ENCODE peak calls at places on chromosomes 4 and X, in five cellular contexts. A is H9; N is CD8-positive, alpha-beta T cell; S is Peyer's patch; H is uterus. M is an unnamed sample. For H3K4me1, the result is how much of the 10 kb centered on the place peaks cover.

GRCh38 chr4:77002721-77003120 is 53.2 kb downstream of the SEPTIN11 start:
- DNase-seq in A (no peak), N (no peak), S (no peak), H (no peak), M (no peak)

GRCh38 chr4:101689220-101689619 is 101.3 kb upstream of the BANK1 start:
- DNase-seq in A (no peak), N (no peak), S (no peak), H (no peak), M (no peak)

GRCh38 chrX:136065044-136065671 is 79.9 kb downstream of the SLC9A6 start:
- DNase-seq in A (no peak), N (no peak), S (no peak), H (peak), M (no peak)

GRCh38 chrX:150506020-150506419 is 62.4 kb upstream of the MTM1 start:
- DNase-seq in A (no peak), N (no peak), S (no peak), H (no peak), M (no peak)

GRCh38 chrX:1491851-1492349 is 39.2 kb upstream of the ASMTL start:
- DNase-seq in A (peak), N (peak), S (no peak), H (no peak), M (no peak)

GRCh38 chr4:174119051-174119450 is 164.4 kb downstream of the FBXO8 start:
- DNase-seq in A (no peak), N (no peak), S (no peak), H (peak), M (no peak)

GRCh38 chr4:112860731-112861377 is 188.6 kb upstream of the ANK2 start:
- DNase-seq in A (no peak), N (no peak), S (no peak), H (no peak), M (no peak)

GRCh38 chrX:133649659-133650058 is 234.4 kb upstream of the GPC4 start:
- DNase-seq in A (peak), N (no peak), S (no peak), H (no peak), M (no peak)

GRCh38 chr4:70670332-70671014 is 4.2 kb upstream of the JCHAIN start:
- DNase-seq in A (no peak), N (no peak), S (no peak), H (no peak), M (no peak)

GRCh38 chr4:100591156-100591876 is 73.5 kb upstream of the EMCN start:
- DNase-seq in A (no peak), N (no peak), S (no peak), H (no peak), M (no peak)

GRCh38 chr4:161206528-161207080 is 957.2 kb downstream of the FSTL5 start:
- DNase-seq in A (no peak), N (no peak), S (no peak), H (no peak), M (no peak)

DNA sequence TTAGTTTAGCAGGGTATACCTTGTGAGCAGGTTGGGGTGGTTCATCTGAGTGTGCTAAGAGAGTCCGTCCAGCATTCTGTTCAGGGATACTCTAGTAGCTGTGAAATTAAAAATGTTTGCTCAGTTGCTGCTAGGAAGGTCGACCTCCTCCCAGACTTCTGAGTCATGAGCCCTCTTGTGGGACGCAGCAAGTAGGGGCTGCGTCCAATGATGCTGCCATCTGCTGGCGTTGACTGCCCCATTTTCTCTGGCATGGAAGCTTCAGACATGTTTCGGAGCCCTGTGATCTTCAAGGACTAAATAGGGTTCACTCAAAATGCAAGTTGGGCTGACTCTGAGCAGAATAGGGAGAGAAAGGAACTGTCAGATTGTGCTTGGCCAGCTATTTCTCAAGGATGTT is 201.0 kb upstream of the ARSJ start:
- DNase-seq in A (peak), N (peak), S (no peak), H (peak), M (no peak)
- TF ChIP-seq CTCF in A (peak), N (no peak), S (no peak), H (peak), M (peak)

DNA sequence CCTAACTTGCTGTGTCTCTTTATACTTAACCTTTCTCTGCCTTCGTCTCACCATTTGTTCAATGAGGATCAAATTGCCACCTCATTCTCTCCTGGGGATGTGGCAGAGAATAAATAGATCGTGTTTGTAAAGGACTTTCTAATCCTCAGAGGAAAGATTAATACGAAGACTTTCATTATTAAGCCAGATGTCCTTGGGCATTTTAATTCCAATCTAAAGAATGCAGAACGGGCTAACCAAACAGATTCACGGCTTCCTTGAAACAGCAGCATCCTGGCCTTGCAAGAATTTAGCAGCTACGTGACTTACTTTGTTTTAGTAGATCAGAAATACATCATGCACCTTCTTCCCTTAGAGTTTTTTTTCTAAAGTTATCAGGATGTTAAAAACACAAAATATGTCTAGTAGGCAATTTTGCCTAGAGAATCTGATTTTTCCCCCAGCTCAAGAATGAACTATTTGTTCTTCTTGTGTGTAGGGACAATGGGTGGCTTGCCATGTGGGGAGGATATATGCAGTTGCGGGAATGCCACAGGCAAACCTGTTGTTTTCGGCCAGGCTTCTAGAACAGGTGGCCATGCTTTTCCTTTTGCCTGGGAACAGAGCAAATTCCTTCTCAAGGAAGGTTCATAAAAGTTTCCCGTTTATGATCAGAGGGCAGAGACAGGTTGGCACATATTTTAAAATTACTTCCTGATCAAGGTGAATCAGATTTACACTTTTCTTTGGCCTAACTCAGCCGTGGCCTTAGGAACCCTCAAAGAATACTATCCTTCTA is 3.0 kb downstream of the MID1 start:
- DNase-seq in A (no peak), N (no peak), S (no peak), H (no peak), M (no peak)
- H3K27ac ChIP-seq in A (peak), N (no peak), S (peak), H (no peak), M (peak)

GRCh38 chrX:13022926-13023325 is 21.5 kb downstream of the FAM9C start:
- DNase-seq in A (no peak), N (no peak), S (no peak), H (no peak), M (no peak)

GRCh38 chrX:13024911-13025454 is 19.4 kb downstream of the FAM9C start:
- DNase-seq in A (no peak), N (no peak), S (no peak), H (no peak), M (no peak)

GRCh38 chrX:13028871-13029336 is 15.5 kb downstream of the FAM9C start:
- DNase-seq in A (peak), N (no peak), S (no peak), H (no peak), M (no peak)

GRCh38 chrX:13026877-13027652 is 17.4 kb downstream of the FAM9C start:
- DNase-seq in A (no peak), N (no peak), S (no peak), H (no peak), M (no peak)

GRCh38 chrX:13023526-13024469 is 20.6 kb downstream of the FAM9C start:
- DNase-seq in A (no peak), N (no peak), S (no peak), H (no peak), M (no peak)
- H3K4me1 ChIP-seq in A (under half), N (half or more), S (under half), H (under half), M (under half)

DNA sequence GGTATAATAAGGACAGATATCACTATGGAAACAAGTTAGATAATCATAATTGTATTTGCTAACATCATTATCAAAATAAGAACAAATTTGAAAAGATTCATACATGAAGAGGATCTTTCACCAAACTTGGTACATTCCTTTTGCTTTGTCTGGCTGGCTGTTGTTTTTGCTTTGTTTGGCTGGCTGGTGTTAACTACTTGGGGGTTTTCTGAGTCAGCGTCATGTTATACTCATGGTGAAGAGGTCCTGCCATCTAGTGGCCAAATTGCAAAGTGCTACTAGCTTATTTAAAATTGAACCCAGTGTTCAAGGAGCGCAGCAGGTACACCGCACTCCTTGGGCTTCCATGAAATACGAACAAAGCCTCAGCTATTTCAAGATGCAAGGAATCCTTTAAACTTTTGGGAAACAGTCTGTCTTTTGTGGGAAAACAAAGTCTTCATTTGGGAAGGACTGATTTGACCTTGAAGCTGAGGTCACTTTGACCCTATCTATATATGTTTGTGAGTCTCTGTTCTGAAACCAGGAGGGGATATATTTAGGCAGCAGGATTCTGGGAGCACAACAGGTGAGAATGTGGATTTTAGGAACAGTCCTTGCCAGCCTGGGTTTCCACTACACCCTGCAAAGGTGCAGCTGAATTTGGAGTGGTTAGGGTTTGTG is 129.7 kb downstream of the PLS3 start:
- DNase-seq in A (peak), N (peak), S (no peak), H (peak), M (no peak)
- TF ChIP-seq CTCF in A (peak), N (peak), S (peak), H (peak), M (peak)

M was measured in RWPE2.